ENCODE peak calls at places on chromosome 19, in ten cellular contexts. O, J, Q, Y, S, R, U, A, L and T are unnamed samples.

GRCh38 chr19:2699413-2700142 is 2.9 kb downstream of the GNG7 start:
- DNase-seq in Q (no peak), R (no peak), U (no peak), A (no peak), O (no peak), S (no peak), L (no peak), Y (no peak), J (no peak), T (no peak)

GRCh38 chr19:18878858-18879578 is 16.9 kb downstream of the CERS1 start:
- DNase-seq in R (no peak), U (no peak), L (peak), Q (no peak), J (no peak), S (no peak), A (no peak), O (no peak), Y (no peak), T (no peak)

GRCh38 chr19:48415395-48415794 is 21.9 kb downstream of the GRIN2D start:
- DNase-seq in R (peak), Y (peak), J (peak), U (no peak), L (no peak), O (no peak), S (peak), A (peak), Q (peak), T (peak)

GRCh38 chr19:32309711-32310390 is 35.6 kb upstream of the ZNF507 start:
- DNase-seq in Q (no peak), L (no peak), S (peak), R (no peak), A (no peak), U (no peak), Y (no peak), J (no peak), O (no peak), T (no peak)

GRCh38 chr19:2164020-2164988 is 571 bp downstream of the DOT1L start:
- DNase-seq in J (no peak), S (peak), L (no peak), R (no peak), A (peak), Q (no peak), Y (peak), O (no peak), U (no peak), T (no peak)

GRCh38 chr19:21496876-21497275 is 8.5 kb upstream of the ZNF429 start:
- DNase-seq in A (no peak), J (no peak), U (no peak), Q (no peak), Y (no peak), L (no peak), R (no peak), O (no peak), S (no peak), T (no peak)

GRCh38 chr19:29290853-29291252 is 77.9 kb upstream of the UQCRFS1 start:
- DNase-seq in S (no peak), J (no peak), Y (no peak), O (no peak), A (no peak), R (no peak), U (no peak), Q (no peak), L (no peak), T (no peak)

GRCh38 chr19:58248886-58249285 is 20.2 kb downstream of the ZNF544 start:
- DNase-seq in S (no peak), R (no peak), A (no peak), O (no peak), L (no peak), J (no peak), Q (no peak), Y (no peak), U (no peak), T (no peak)

GRCh38 chr19:17468302-17469091 is 1.8 kb upstream of the SLC27A1 start:
- DNase-seq in L (peak), O (no peak), R (peak), A (no peak), Y (no peak), S (peak), J (no peak), U (peak), Q (no peak), T (peak)

GRCh38 chr19:16301999-16302694 is 22.5 kb upstream of the KLF2 start:
- DNase-seq in U (no peak), O (no peak), A (peak), L (no peak), Q (peak), J (peak), Y (peak), R (no peak), S (no peak), T (peak)

GRCh38 chr19:51093066-51093465 is 10.4 kb upstream of the KLK14 start:
- DNase-seq in R (no peak), O (no peak), Y (no peak), A (no peak), J (no peak), Q (no peak), U (peak), S (no peak), L (no peak), T (no peak)

GRCh38 chr19:32651729-32652140 is 23.2 kb downstream of the ANKRD27 start:
- DNase-seq in Y (no peak), U (no peak), S (no peak), L (no peak), J (peak), Q (peak), A (no peak), R (peak), O (no peak), T (peak)

GRCh38 chr19:52991021-52991420 is 22.7 kb upstream of the ERVV-1 start:
- DNase-seq in J (no peak), A (no peak), Q (no peak), U (no peak), S (no peak), L (no peak), O (no peak), R (no peak), Y (no peak), T (no peak)

GRCh38 chr19:28497137-28497536 is 715.8 kb downstream of the UQCRFS1 start:
- DNase-seq in Y (no peak), U (no peak), R (no peak), A (no peak), O (no peak), L (no peak), J (no peak), Q (no peak), S (no peak), T (no peak)

GRCh38 chr19:47663435-47663910 is 49.7 kb upstream of the EHD2 start:
- DNase-seq in Q (peak), J (peak), U (no peak), S (no peak), O (no peak), Y (no peak), L (no peak), A (no peak), R (no peak), T (no peak)

GRCh38 chr19:35498220-35498619 is 8.0 kb upstream of the KRTDAP start:
- DNase-seq in U (no peak), S (no peak), Y (no peak), Q (no peak), J (no peak), L (no peak), O (no peak), A (no peak), R (no peak), T (no peak)
- TF ChIP-seq POLR2A in U (no peak), S (no peak), Y (no peak), Q (no peak), J (no peak), L (no peak), O (no peak), A (no peak), R (no peak), T (no peak)

GRCh38 chr19:50025022-50025793 is at the start of gene VRK3:
- DNase-seq in O (peak), Y (peak), L (peak), R (peak), J (peak), Q (peak), S (peak), A (peak), U (peak), T (peak)
- TF ChIP-seq CTCF in O (peak), Y (peak), L (no peak), R (peak), J (peak), Q (no peak), S (no peak), A (peak), U (peak), T (no peak)

GRCh38 chr19:39196860-39197562 is at the start of gene NCCRP1:
- DNase-seq in L (no peak), S (no peak), U (no peak), A (no peak), Q (no peak), O (no peak), R (no peak), J (no peak), Y (no peak), T (no peak)
- H3K4me3 ChIP-seq in L (no peak), S (no peak), U (peak), A (no peak), Q (no peak), O (no peak), R (no peak), J (no peak), Y (no peak), T (no peak)

GRCh38 chr19:13841339-13842293 is 35.3 kb upstream of the NANOS3 start:
- DNase-seq in A (no peak), L (peak), O (no peak), R (peak), S (peak), J (no peak), Q (peak), Y (no peak), U (peak), T (peak)
- TF ChIP-seq POLR2A in A (peak), L (peak), O (peak), R (no peak), S (no peak), J (peak), Q (no peak), Y (peak), U (peak), T (peak)

GRCh38 chr19:5997371-5997770 is 19.4 kb upstream of the RANBP3 start:
- DNase-seq in J (no peak), R (no peak), L (no peak), Y (no peak), O (no peak), S (no peak), A (no peak), U (no peak), Q (no peak), T (no peak)
- TF ChIP-seq CTCF in J (no peak), R (no peak), L (no peak), Y (peak), O (no peak), S (no peak), A (no peak), U (no peak), Q (no peak), T (no peak)

GRCh38 chr19:12965017-12965811 is 4.2 kb upstream of the DAND5 start:
- DNase-seq in R (peak), L (peak), Y (peak), S (peak), J (peak), O (peak), U (peak), A (peak), Q (peak), T (no peak)

GRCh38 chr19:12970070-12970820 is 869 bp downstream of the DAND5 start:
- DNase-seq in A (no peak), U (no peak), O (no peak), S (no peak), J (no peak), Q (no peak), L (no peak), Y (no peak), R (no peak), T (no peak)

GRCh38 chr19:12967907-12968306 is 1.5 kb upstream of the DAND5 start:
- DNase-seq in S (no peak), O (no peak), J (peak), L (no peak), A (no peak), Q (no peak), U (no peak), Y (no peak), R (no peak), T (no peak)

GRCh38 chr19:12969292-12969988 is at the start of gene DAND5:
- DNase-seq in S (no peak), A (no peak), R (peak), J (no peak), O (no peak), U (no peak), L (no peak), Y (no peak), Q (no peak), T (no peak)

DNA sequence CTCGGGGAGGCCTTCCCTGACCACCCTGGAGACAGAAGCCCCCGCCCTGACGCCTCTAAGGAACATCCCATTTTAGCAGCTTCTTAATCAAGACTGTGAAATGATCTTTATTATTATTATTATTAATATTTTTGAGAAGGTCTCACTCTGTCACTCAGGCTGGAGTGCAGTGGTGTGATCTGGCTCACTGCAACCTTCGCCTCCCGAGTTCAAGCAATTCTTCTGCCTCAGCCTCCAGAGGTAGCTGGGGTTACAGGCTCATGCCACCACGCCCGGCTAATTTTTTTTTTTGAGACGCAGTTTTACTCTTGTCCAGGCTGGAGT is 3.6 kb upstream of the DAND5 start:
- DNase-seq in A (no peak), S (no peak), O (no peak), R (no peak), J (no peak), Q (no peak), U (no peak), Y (no peak), L (no peak), T (no peak)
- H3K4me3 ChIP-seq in A (no peak), S (no peak), O (peak), R (no peak), J (no peak), Q (peak), U (peak), Y (no peak), L (no peak), T (peak)

GRCh38 chr19:813359-814107 is 8.2 kb downstream of the PLPPR3 start:
- DNase-seq in U (no peak), Q (no peak), Y (no peak), O (no peak), L (peak), S (no peak), A (no peak), J (no peak), R (no peak), T (no peak)
- TF ChIP-seq POLR2A in U (no peak), Q (no peak), Y (no peak), O (peak), L (no peak), S (no peak), A (no peak), J (no peak), R (no peak), T (no peak)

DNA sequence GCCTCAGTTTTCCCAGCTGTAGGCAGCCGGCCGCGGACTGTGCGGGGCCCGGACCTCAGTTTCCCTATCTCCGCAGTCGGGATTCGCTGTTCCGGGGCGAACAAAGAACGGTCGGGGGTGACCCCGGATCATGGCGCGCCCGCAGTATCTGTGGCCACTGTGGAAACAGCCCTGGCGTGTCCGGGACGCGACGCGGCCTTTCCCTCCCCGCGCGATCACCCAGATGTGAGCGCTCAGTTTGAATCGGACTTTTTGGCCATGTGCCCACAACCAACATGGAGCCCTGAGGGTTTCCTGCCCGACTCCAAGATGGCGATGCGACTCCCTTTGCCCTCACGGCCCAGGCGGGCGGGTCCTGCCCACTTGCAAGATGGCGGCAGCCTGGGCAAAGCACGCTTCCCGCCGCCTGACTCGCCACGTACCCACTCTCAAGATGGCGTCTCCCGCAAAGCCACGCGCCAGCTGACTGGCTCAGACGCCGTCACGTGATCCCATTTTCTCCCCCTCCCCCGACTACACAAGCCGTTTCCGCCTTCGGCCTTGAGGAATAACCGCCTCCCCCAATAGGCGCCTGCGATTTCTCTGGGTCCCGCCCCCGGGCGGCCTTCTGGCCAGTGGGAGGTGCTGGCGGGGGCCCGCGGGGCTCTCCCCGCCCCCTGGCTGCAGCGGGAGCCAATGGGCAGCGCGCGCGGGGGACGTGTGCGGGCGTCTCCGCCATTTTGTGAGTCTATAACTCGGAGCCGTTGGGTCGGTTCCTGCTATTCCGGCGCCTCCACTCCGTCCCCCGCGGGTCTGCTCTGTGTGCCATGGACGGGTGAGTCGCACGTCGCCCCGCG is at the start of gene PTBP1:
- DNase-seq in Y (peak), Q (peak), A (peak), R (peak), L (peak), U (peak), O (peak), S (peak), J (peak), T (peak)
- TF ChIP-seq CTCF in Y (no peak), Q (no peak), A (peak), R (peak), L (no peak), U (no peak), O (no peak), S (no peak), J (no peak), T (peak)